ENCODE peak calls at places on chromosome 10, in four cellular contexts. C is naive B cell, U is NCI-H1092, M is tibial artery. A is an unnamed sample.

GRCh38 chr10:18359839-18360238 is 219.6 kb downstream of the CACNB2 start:
- DNase-seq in C (no peak), M (no peak), U (no peak), A (no peak)

GRCh38 chr10:30562787-30563186 is 66.8 kb downstream of the LYZL2 start:
- DNase-seq in U (no peak), M (no peak), C (no peak), A (no peak)

GRCh38 chr10:7787150-7787856 is 490 bp downstream of the KIN start:
- DNase-seq in C (no peak), U (no peak), M (no peak), A (no peak)

GRCh38 chr10:57661206-57661605 is 606.5 kb downstream of the IPMK start:
- DNase-seq in C (no peak), U (no peak), M (no peak), A (no peak)

GRCh38 chr10:113435881-113436280 is 117.0 kb upstream of the HABP2 start:
- DNase-seq in M (no peak), C (no peak), U (no peak), A (no peak)

GRCh38 chr10:70967591-70968588 is 79.5 kb upstream of the PCBD1 start:
- DNase-seq in C (no peak), M (no peak), U (no peak), A (no peak)

GRCh38 chr10:11337516-11337915 is 273.9 kb downstream of the USP6NL start:
- DNase-seq in U (no peak), M (no peak), C (no peak), A (no peak)

GRCh38 chr10:93060887-93061593 is 442 bp downstream of the CYP26C1 start:
- DNase-seq in M (no peak), U (no peak), C (no peak), A (no peak)